ENCODE peak calls at places on chromosomes 13 and 19, in eight cellular contexts. I is fibroblast of lung, Z is lung, Y is cardiac fibroblast, G is AG04450, S is choroid plexus epithelial cell, X is hepatocyte, L is AG04449. W is an unnamed sample.

GRCh38 chr19:7705387-7706187 is 3.7 kb upstream of the FCER2 start:
- DNase-seq in Z (peak), G (no peak), L (no peak), X (no peak), I (no peak), S (no peak), Y (no peak), W (no peak)

GRCh38 chr19:11578342-11579142 is 1.1 kb upstream of the ACP5 start:
- DNase-seq in S (peak), G (no peak), Y (no peak), I (no peak), L (no peak), Z (peak), X (peak), W (no peak)

GRCh38 chr13:40480012-40480914 is 186.2 kb downstream of the FOXO1 start:
- DNase-seq in X (no peak), S (no peak), G (no peak), Y (no peak), Z (no peak), L (no peak), I (peak), W (no peak)

GRCh38 chr13:104385409-104385808 is 1319.2 kb upstream of the SLC10A2 start:
- DNase-seq in Z (no peak), Y (peak), S (peak), I (peak), L (no peak), G (no peak), X (no peak), W (no peak)

GRCh38 chr13:92473736-92474465 is 752.7 kb upstream of the GPC6 start:
- DNase-seq in I (no peak), S (no peak), G (no peak), Y (no peak), L (no peak), X (peak), Z (no peak), W (no peak)

GRCh38 chr13:73216381-73216831 is 157.6 kb downstream of the KLF5 start:
- DNase-seq in X (no peak), Y (peak), S (no peak), L (peak), Z (no peak), G (no peak), I (peak), W (no peak)

GRCh38 chr19:11138659-11139526 is 16.7 kb downstream of the SPC24 start:
- DNase-seq in L (peak), Y (peak), Z (peak), I (peak), G (no peak), S (peak), X (peak), W (no peak)

GRCh38 chr13:30638301-30638700 is 20.6 kb downstream of the USPL1 start:
- DNase-seq in I (no peak), G (no peak), Z (no peak), X (no peak), L (no peak), S (no peak), Y (no peak), W (no peak)

GRCh38 chr13:109385161-109385560 is 401.2 kb downstream of the IRS2 start:
- DNase-seq in Z (no peak), I (peak), G (no peak), L (no peak), S (peak), X (peak), Y (peak), W (no peak)

GRCh38 chr13:37207646-37208045 is 102.2 kb upstream of the CSNK1A1L start:
- DNase-seq in Y (peak), L (no peak), S (peak), I (peak), Z (no peak), X (no peak), G (no peak), W (no peak)

GRCh38 chr19:6674868-6675305 is 4.9 kb upstream of the TNFSF14 start:
- DNase-seq in I (peak), G (no peak), Y (peak), Z (peak), X (peak), L (no peak), S (peak), W (no peak)

GRCh38 chr19:42540071-42540553 is 11.8 kb upstream of the CEACAM1 start:
- DNase-seq in G (no peak), Y (no peak), S (no peak), I (peak), L (no peak), X (no peak), Z (no peak), W (no peak)

GRCh38 chr13:64073203-64073602 is 2657.6 kb upstream of the PCDH20 start:
- DNase-seq in I (no peak), X (no peak), S (no peak), Y (no peak), Z (no peak), L (no peak), G (no peak), W (no peak)

GRCh38 chr13:20109037-20109436 is 51.8 kb downstream of the GJA3 start:
- DNase-seq in Y (no peak), Z (no peak), G (no peak), X (no peak), S (no peak), L (no peak), I (no peak), W (no peak)

GRCh38 chr13:44899967-44900366 is 89.3 kb downstream of the NUFIP1 start:
- DNase-seq in X (no peak), G (no peak), Y (no peak), Z (no peak), S (no peak), I (no peak), L (no peak), W (no peak)

GRCh38 chr13:41224113-41225110 is 30.0 kb upstream of the KBTBD7 start:
- DNase-seq in X (no peak), G (peak), Y (peak), S (peak), L (peak), I (peak), Z (no peak), W (no peak)

GRCh38 chr13:45865414-45865813 is 13.9 kb upstream of the SIAH3 start:
- DNase-seq in I (no peak), S (no peak), Z (no peak), L (no peak), G (no peak), Y (no peak), X (no peak), W (no peak)

GRCh38 chr13:37173214-37173613 is 67.8 kb upstream of the CSNK1A1L start:
- DNase-seq in Z (no peak), Y (peak), L (peak), X (no peak), G (peak), S (peak), I (peak), W (no peak)

GRCh38 chr13:43522788-43523187 is 264.0 kb downstream of the ENOX1 start:
- DNase-seq in Y (peak), L (peak), Z (no peak), S (peak), X (no peak), G (no peak), I (peak), W (no peak)

GRCh38 chr13:113897161-113897560 is 33.3 kb upstream of the GAS6 start:
- DNase-seq in Z (peak), G (peak), X (no peak), S (peak), Y (peak), I (peak), L (peak), W (peak)

GRCh38 chr13:60591348-60591747 is 194.3 kb downstream of the TDRD3 start:
- DNase-seq in S (peak), G (no peak), X (no peak), L (peak), Z (no peak), I (peak), Y (peak), W (no peak)

GRCh38 chr19:51006406-51006805 is 5.0 kb upstream of the KLK8 start:
- DNase-seq in S (no peak), Y (no peak), Z (no peak), L (no peak), G (no peak), X (no peak), I (no peak), W (no peak)

GRCh38 chr19:7832009-7832408 is 2.0 kb downstream of the EVI5L start:
- DNase-seq in Z (no peak), L (no peak), X (no peak), Y (no peak), I (no peak), S (no peak), G (no peak), W (no peak)

GRCh38 chr13:111204438-111205177 is 89.5 kb downstream of the ARHGEF7 start:
- DNase-seq in Y (peak), L (no peak), X (peak), Z (peak), G (peak), S (peak), I (peak), W (no peak)

GRCh38 chr13:99298056-99298455 is 9.1 kb downstream of the GPR183 start:
- DNase-seq in I (no peak), Z (no peak), X (no peak), L (no peak), G (no peak), S (no peak), Y (no peak), W (no peak)

GRCh38 chr19:6576869-6577281 is 14.1 kb downstream of the CD70 start:
- DNase-seq in Y (no peak), I (no peak), X (no peak), S (no peak), L (no peak), Z (no peak), G (no peak), W (no peak)

GRCh38 chr13:51118809-51119431 is 7.8 kb upstream of the C13orf42 start:
- DNase-seq in Z (no peak), S (no peak), Y (no peak), L (no peak), I (no peak), X (no peak), G (no peak), W (no peak)

GRCh38 chr13:109380457-109380856 is 405.9 kb downstream of the IRS2 start:
- DNase-seq in L (no peak), Y (no peak), I (no peak), Z (no peak), X (no peak), G (no peak), S (no peak), W (no peak)

GRCh38 chr13:113654591-113655357 is 3.2 kb downstream of the ATP4B start:
- DNase-seq in Y (no peak), X (no peak), L (no peak), S (no peak), Z (no peak), I (no peak), G (no peak), W (no peak)

GRCh38 chr13:102945324-102945815 is 99.5 kb downstream of the ERCC5 start:
- DNase-seq in L (no peak), X (no peak), Y (no peak), G (no peak), Z (no peak), I (no peak), S (no peak), W (no peak)

GRCh38 chr13:46687810-46688209 is 109.2 kb downstream of the ESD start:
- DNase-seq in I (peak), Y (peak), S (peak), G (no peak), X (peak), Z (no peak), L (no peak), W (peak)

GRCh38 chr19:47272448-47273312 is 2.0 kb upstream of the INAFM1 start:
- DNase-seq in Z (no peak), S (peak), Y (no peak), I (peak), L (no peak), X (no peak), G (no peak), W (no peak)

GRCh38 chr19:34734601-34735103 is 609 bp downstream of the ZNF181 start:
- DNase-seq in Y (no peak), G (no peak), Z (no peak), I (no peak), S (no peak), X (peak), L (no peak), W (no peak)

GRCh38 chr13:46633416-46633815 is 80.4 kb downstream of the LRCH1 start:
- DNase-seq in X (no peak), G (peak), S (peak), Z (no peak), L (peak), I (peak), Y (peak), W (peak)

GRCh38 chr13:51981355-51981754 is 29.9 kb downstream of the ATP7B start:
- DNase-seq in X (no peak), L (no peak), G (no peak), I (peak), S (peak), Y (peak), Z (no peak), W (no peak)

GRCh38 chr13:30105381-30105780 is 202.0 kb downstream of the KATNAL1 start:
- DNase-seq in X (peak), S (no peak), Y (no peak), L (no peak), G (no peak), Z (no peak), I (no peak), W (no peak)

GRCh38 chr19:16115309-16116039 is 3.8 kb downstream of the RAB8A start:
- DNase-seq in G (no peak), Z (no peak), S (no peak), L (no peak), Y (no peak), I (no peak), X (no peak), W (no peak)

GRCh38 chr19:16116067-16116466 is 4.4 kb downstream of the RAB8A start:
- DNase-seq in Z (no peak), I (no peak), X (no peak), L (no peak), S (no peak), G (no peak), Y (no peak), W (no peak)

GRCh38 chr19:16121141-16121540 is 9.5 kb downstream of the RAB8A start:
- DNase-seq in S (no peak), L (no peak), Z (no peak), I (no peak), Y (no peak), G (no peak), X (no peak), W (no peak)

GRCh38 chr19:16118489-16119033 is 6.9 kb downstream of the RAB8A start:
- DNase-seq in G (no peak), X (no peak), S (no peak), I (no peak), Z (no peak), L (no peak), Y (no peak), W (no peak)

DNA sequence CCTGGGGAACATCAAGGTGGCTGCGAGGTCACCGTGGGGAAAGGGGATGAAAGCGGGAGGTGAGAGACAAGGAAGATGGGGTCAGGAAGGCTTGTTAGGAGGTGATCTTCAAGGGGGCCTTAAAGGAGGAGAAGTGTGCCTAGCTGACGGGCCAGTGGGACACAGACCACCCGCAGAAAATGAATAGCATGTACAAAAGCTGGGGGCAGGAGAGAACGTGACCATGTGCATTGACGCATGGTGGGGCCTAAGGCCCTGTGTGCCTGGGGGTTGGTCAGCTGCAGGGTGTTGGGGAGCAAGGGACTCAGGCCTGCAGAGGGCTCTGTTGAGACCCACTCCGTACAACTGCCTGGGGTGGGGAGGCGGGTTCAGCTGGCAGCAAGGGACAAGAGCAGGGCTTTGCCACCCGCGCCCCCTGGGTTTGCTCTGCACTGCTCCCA is 5.9 kb downstream of the RAB8A start:
- DNase-seq in L (no peak), Z (no peak), X (no peak), S (no peak), I (no peak), G (no peak), Y (no peak), W (no peak)
- TF ChIP-seq CTCF in L (no peak), Z (no peak), X (no peak), S (peak), I (no peak), G (peak), Y (no peak), W (no peak)

GRCh38 chr13:106865706-106866288 is 297.9 kb upstream of the ARGLU1 start:
- DNase-seq in X (no peak), S (no peak), Z (no peak), Y (no peak), I (no peak), L (no peak), G (no peak), W (no peak)

DNA sequence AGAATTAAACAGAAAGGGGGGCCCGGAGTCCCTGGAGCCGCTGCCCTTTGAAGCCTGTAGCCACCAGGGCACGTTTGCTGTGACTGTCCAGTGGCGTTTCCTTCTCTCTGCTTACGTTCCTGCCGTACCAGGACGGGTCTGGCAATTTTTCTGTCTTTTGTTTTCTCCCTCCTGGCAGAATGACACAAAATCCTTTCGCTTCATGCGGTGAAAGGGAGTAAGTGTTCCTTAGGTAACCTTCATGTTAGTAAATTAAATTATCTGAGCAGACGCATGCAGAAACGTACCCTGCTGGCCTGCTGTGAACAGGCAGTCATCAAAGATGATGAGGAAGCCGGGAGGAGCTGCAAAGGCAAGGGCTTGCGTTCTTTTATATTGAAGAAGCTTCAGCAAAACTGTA is 299.3 kb upstream of the ARGLU1 start:
- DNase-seq in G (no peak), L (no peak), S (peak), X (peak), Y (no peak), I (peak), Z (no peak), W (no peak)
- H3K4me3 ChIP-seq in G (no peak), L (no peak), S (peak), X (no peak), Y (no peak), I (no peak), Z (no peak), W (peak)

GRCh38 chr13:27665333-27665732 is 43.6 kb downstream of the POLR1D start:
- DNase-seq in Y (no peak), L (no peak), X (no peak), I (no peak), Z (no peak), S (peak), G (no peak), W (no peak)
- TF ChIP-seq CTCF in Y (no peak), L (peak), X (peak), I (peak), Z (no peak), S (peak), G (peak), W (peak)

GRCh38 chr13:80442613-80443012 is 101.7 kb upstream of the SPRY2 start:
- DNase-seq in Z (no peak), I (no peak), Y (no peak), G (no peak), X (no peak), L (no peak), S (no peak), W (no peak)

GRCh38 chr13:80438521-80438920 is 97.6 kb upstream of the SPRY2 start:
- DNase-seq in Y (no peak), S (no peak), X (no peak), I (no peak), G (no peak), L (no peak), Z (no peak), W (no peak)

GRCh38 chr13:80436571-80437169 is 95.7 kb upstream of the SPRY2 start:
- DNase-seq in G (no peak), S (peak), X (no peak), L (no peak), Z (no peak), I (peak), Y (peak), W (no peak)

GRCh38 chr13:80441968-80442367 is 101.0 kb upstream of the SPRY2 start:
- DNase-seq in I (no peak), L (no peak), G (no peak), S (no peak), Z (no peak), X (no peak), Y (peak), W (no peak)

DNA sequence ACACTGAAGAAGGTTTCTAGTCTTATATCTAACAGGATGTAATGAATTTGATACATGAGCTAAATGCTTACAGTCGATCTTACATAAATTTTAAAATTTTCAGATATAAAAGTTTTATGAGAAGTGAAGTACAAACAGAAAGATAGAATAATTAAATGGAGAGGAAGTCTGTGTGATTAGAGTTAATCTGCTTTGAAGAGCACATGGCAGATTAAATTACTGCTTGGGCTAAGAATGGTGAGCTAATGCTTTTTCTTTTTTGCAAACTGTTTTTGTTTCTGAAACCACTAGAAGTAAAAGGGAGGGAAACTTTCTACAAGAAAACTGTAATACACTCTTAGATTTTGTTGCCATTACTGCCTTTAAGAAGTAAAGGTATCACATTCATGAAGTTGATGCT is 96.3 kb upstream of the SPRY2 start:
- DNase-seq in S (no peak), G (no peak), L (no peak), Z (no peak), Y (no peak), X (no peak), I (no peak), W (no peak)
- H3K4me3 ChIP-seq in S (no peak), G (no peak), L (no peak), Z (no peak), Y (no peak), X (no peak), I (no peak), W (no peak)

DNA sequence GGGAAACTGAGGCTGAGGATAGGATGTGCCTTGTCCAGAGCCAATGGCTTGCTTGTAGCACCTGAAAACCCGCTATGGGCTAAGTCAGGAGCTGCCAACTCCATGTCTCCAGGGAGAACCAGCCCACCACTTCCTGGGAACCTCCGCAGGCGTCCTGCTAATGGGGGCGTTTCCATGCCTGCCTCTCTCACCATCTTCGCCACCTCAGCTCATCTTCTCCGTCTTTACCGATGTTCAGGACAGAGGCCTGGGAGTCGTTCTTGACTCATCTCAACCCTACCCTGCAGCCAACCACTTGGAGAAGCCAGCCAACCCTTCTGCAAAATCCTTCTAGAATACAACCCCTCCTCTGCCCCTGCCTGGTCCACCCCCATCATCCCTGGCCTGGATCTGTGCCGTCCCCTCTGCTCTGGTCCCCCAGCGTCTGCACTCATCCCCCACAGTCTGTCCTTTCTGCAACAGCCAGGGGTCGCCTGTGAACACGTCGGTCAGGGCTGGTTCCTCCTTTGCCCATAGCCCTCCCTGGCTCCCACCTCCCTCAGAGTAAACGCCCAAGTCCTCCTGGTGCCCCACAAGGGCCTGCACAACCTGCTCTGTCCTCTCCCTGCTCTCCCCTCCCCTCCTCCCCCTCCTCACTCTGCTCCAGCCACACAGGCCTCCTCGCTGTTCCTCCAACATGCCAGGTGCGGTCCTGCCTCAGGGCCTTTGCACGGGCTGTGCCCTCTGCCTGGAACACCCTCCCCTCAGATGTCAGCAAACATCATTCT is 31.0 kb downstream of the PTPRS start:
- DNase-seq in I (no peak), L (no peak), Z (no peak), Y (peak), S (no peak), G (no peak), X (no peak), W (no peak)
- TF ChIP-seq CTCF in I (no peak), L (no peak), Z (no peak), Y (no peak), S (peak), G (peak), X (no peak), W (no peak)

W was measured in epithelial cell of proximal tubule.